ENCODE peak calls at places on chromosomes 4 and X, in eight cellular contexts. X is astrocyte, A is astrocyte of the spinal cord, K is epithelial cell of esophagus, O is stomach, I is bronchial epithelial cell, G is lower leg skin, F is psoas muscle. H is an unnamed sample.

GRCh38 chr4:1365271-1366178 is 18.5 kb downstream of the UVSSA start:
- DNase-seq in X (no peak), A (no peak), K (peak; percentile 32), O (peak; percentile 55), I (no peak), G (no peak), F (peak; percentile 11), H (no peak)

GRCh38 chr4:3783691-3784306 is 17.6 kb downstream of the ADRA2C start:
- DNase-seq in X (no peak), A (no peak), K (no peak), O (no peak), I (no peak), G (no peak), F (no peak), H (no peak)

GRCh38 chrX:151538190-151539122 is 25.0 kb upstream of the PASD1 start:
- DNase-seq in X (no peak), A (no peak), K (peak; percentile 35), O (no peak), I (peak; percentile 13), G (no peak), F (no peak), H (no peak)

GRCh38 chr4:64781737-64782326 is 372.6 kb upstream of the TECRL start:
- DNase-seq in X (no peak), A (peak; percentile 54), K (peak; percentile 50), O (no peak), I (peak; percentile 42), G (no peak), F (no peak), H (peak; percentile 9)

GRCh38 chrX:105610401-105610800 is 211.9 kb upstream of the NRK start:
- DNase-seq in X (no peak), A (no peak), K (peak; percentile 30), O (no peak), I (peak; percentile 23), G (no peak), F (no peak), H (no peak)

GRCh38 chr4:140222175-140222574 is 68.2 kb upstream of the MAML3 start:
- DNase-seq in X (peak; percentile 42), A (peak; percentile 44), K (peak; percentile 72), O (no peak), I (peak; percentile 76), G (no peak), F (no peak), H (peak; percentile 20)

GRCh38 chr4:76373919-76374552 is 46.9 kb downstream of the CCDC158 start:
- DNase-seq in X (peak; percentile 12), A (peak; percentile 17), K (peak; percentile 47), O (no peak), I (peak; percentile 66), G (no peak), F (no peak), H (peak; percentile 19)

GRCh38 chr4:153344131-153345010 is at the start of gene MND1:
- DNase-seq in X (peak; percentile 41), A (peak; percentile 75), K (peak; percentile 82), O (peak; percentile 79), I (peak; percentile 53), G (peak; percentile 96), F (peak; percentile 83), H (peak; percentile 65)

GRCh38 chr4:155571184-155571944 is 95.3 kb upstream of the GUCY1A1 start:
- DNase-seq in X (no peak), A (no peak), K (no peak), O (no peak), I (no peak), G (no peak), F (no peak), H (no peak)

GRCh38 chr4:141395246-141395830 is 174.6 kb downstream of the ZNF330 start:
- DNase-seq in X (peak; percentile 72), A (no peak), K (peak; percentile 53), O (no peak), I (peak; percentile 67), G (no peak), F (no peak), H (no peak)

GRCh38 chr4:113469023-113469390 is 292.5 kb downstream of the CAMK2D start:
- DNase-seq in X (no peak), A (no peak), K (no peak), O (no peak), I (peak; percentile 32), G (no peak), F (no peak), H (peak; percentile 52)

GRCh38 chrX:111168314-111168713 is 72.3 kb downstream of the PAK3 start:
- DNase-seq in X (no peak), A (no peak), K (peak; percentile 50), O (no peak), I (peak; percentile 20), G (no peak), F (no peak), H (peak; percentile 12)

GRCh38 chr4:140568507-140569306 is at the start of gene UCP1:
- DNase-seq in X (no peak), A (peak; percentile 2), K (peak; percentile 34), O (peak; percentile 35), I (no peak), G (no peak), F (peak; percentile 19), H (no peak)

GRCh38 chrX:153438522-153438921 is 7.3 kb downstream of the TREX2 start:
- DNase-seq in X (peak; percentile 15), A (peak; percentile 18), K (peak; percentile 21), O (no peak), I (peak; percentile 11), G (no peak), F (no peak), H (peak; percentile 9)
- TF ChIP-seq CTCF in X (peak; percentile 20), A (peak; percentile 47), K (peak; percentile 20), O (no peak), I (peak; percentile 2), G (no peak), F (peak; percentile 20), H (peak; percentile 50)

GRCh38 chr4:119000400-119000799 is 111.7 kb downstream of the SYNPO2 start:
- DNase-seq in X (no peak), A (no peak), K (no peak), O (no peak), I (no peak), G (no peak), F (no peak), H (peak; percentile 23)
- H3K4me3 ChIP-seq in X (no peak overlapping the region), A (no peak overlapping the region), K (no peak overlapping the region), O (no peak overlapping the region), I (no peak overlapping the region), G (no peak overlapping the region), F (peak overlapping the region; percentile 44), H (no peak overlapping the region)

DNA sequence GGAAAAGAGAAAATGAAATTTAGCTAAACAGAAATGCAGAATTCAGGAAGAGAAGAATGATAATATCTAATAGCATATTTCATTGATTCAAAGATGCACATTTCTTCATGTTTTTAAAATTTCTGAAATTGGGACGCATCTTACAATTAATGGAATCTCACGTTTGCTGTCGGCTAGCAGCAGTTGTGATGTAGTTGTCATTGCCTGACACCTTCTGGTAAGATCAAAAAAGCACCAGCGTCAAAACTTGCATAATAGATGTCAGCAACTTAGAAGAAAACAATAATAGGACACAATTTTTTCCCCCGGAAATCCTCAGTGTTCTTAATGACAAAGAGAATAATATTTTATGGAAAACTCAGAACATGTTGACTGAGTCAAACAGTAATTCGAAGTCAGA is 29.8 kb upstream of the SLC7A3 start:
- DNase-seq in X (no peak), A (no peak), K (peak; percentile 32), O (no peak), I (peak; percentile 15), G (no peak), F (no peak), H (no peak)
- TF ChIP-seq CTCF in X (no peak), A (no peak), K (peak; percentile 47), O (no peak), I (peak; percentile 2), G (no peak), F (no peak), H (no peak)

DNA sequence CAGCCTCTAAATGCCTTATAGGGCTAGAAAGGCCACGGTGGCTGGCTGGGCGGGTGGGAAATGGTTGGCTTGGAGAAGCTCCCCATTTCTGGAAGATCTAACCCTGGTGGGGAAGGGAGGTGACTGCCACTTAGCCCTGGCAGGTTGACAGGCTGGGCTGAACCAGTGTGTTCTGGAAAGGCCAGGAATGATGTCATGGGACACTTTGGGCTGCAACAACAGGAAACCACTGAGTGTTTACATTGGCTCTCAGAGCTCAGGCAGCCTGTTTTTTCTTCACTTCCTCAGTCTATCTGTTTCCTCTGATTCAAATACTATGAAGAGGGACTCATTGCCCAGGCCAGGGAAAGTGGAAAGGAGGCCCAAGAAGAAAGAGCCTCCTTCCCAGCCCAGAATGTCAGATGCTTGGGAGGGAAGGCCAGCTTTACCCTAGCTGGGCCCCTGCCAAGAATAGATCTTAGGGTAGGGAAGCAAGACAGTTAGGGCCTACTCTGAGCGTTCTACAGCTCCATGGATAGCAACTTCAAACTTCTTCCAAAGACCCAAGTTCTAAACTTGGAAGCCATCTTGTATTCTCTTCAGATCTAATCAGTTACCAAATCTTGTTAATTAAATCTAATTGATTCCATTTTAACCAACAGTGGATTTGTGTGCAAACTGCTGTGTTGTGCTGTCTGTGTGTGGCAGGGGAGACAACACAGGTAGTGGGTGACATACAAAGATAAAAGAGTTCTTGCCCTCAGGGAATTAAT is 65.7 kb upstream of the MSN start:
- DNase-seq in X (peak; percentile 83), A (peak; percentile 85), K (peak; percentile 65), O (peak; percentile 80), I (peak; percentile 77), G (peak; percentile 94), F (peak; percentile 81), H (peak; percentile 88)
- H3K4me3 ChIP-seq in X (no peak overlapping the region), A (no peak overlapping the region), K (no peak overlapping the region), O (no peak overlapping the region), I (no peak overlapping the region), G (no peak overlapping the region), F (no peak overlapping the region), H (no peak overlapping the region)

DNA sequence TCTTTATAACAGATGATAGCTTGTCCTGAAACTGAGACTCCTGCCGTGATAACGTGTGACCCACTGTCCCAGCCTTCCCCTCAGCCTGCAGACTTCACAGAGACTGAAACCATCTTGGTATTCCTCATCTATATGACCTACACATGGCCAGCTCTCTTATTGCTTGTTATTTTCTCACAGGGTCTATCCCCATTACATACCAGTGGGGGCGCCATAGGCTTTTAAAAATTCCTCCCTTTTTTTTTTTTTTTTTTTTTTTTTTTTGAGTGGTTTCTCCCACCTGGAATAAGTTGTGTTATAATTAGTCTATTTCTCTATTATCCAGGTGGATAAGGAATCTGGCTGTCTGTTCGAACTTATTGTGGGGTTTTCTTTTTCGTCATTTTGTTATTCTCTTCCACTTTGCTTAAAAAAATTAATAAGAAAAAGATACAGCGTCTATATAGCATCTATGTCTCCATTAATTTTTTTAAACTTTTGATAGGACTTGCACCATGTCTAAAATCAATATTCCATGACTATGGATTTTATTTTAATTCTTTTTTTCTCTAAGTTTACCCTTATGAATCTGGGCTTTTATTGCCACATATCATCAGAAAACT is 47.2 kb downstream of the GYG2 start:
- DNase-seq in X (no peak), A (peak; percentile 15), K (no peak), O (no peak), I (no peak), G (no peak), F (no peak), H (no peak)
- TF ChIP-seq CTCF in X (peak; percentile 37), A (peak; percentile 46), K (peak; percentile 30), O (peak; percentile 51), I (no peak), G (no peak), F (no peak), H (peak; percentile 40)

GRCh38 chr4:177147668-177148067 is 162.0 kb upstream of the NEIL3 start:
- DNase-seq in X (no peak), A (no peak), K (no peak), O (no peak), I (no peak), G (no peak), F (no peak), H (no peak)
- H3K4me3 ChIP-seq in X (no peak overlapping the region), A (no peak overlapping the region), K (no peak overlapping the region), O (no peak overlapping the region), I (no peak overlapping the region), G (no peak overlapping the region), F (no peak overlapping the region), H (no peak overlapping the region)